ENCODE peak calls at places on chromosomes 3 and 15, in five cellular contexts. A, V, U, S and I are unnamed samples.

GRCh38 chr3:169984287-169984686 is 17.7 kb downstream of the SEC62 start:
- DNase-seq in V (no peak), A (no peak), U (no peak), S (no peak), I (no peak)

GRCh38 chr3:53169832-53170324 is 8.9 kb downstream of the PRKCD start:
- DNase-seq in A (peak), U (no peak), V (no peak), S (no peak), I (no peak)

GRCh38 chr3:33798113-33798417 is 365 bp upstream of the PDCD6IP start:
- DNase-seq in S (no peak), U (peak), A (no peak), V (no peak), I (no peak)

GRCh38 chr15:78716651-78717050 is 75.6 kb upstream of the CHRNB4 start:
- DNase-seq in U (no peak), V (no peak), A (no peak), S (peak), I (no peak)

GRCh38 chr3:196166741-196167140 is 44.5 kb downstream of the ZDHHC19 start:
- DNase-seq in S (no peak), U (no peak), A (no peak), V (no peak), I (no peak)

GRCh38 chr3:149342413-149343340 is 9.2 kb upstream of the TM4SF18 start:
- DNase-seq in U (no peak), S (peak), A (no peak), V (peak), I (no peak)

GRCh38 chr3:69321301-69321986 is 64.4 kb downstream of the FRMD4B start:
- DNase-seq in U (no peak), S (no peak), A (no peak), V (no peak), I (no peak)

GRCh38 chr3:22013641-22014040 is 262.6 kb upstream of the ZNF385D start:
- DNase-seq in U (no peak), S (no peak), V (no peak), A (no peak), I (no peak)

GRCh38 chr3:165895919-165896318 is 58.7 kb upstream of the BCHE start:
- DNase-seq in V (no peak), U (no peak), A (no peak), S (no peak), I (no peak)

GRCh38 chr3:53375019-53375418 is 27.7 kb upstream of the DCP1A start:
- DNase-seq in S (peak), A (peak), U (peak), V (peak), I (peak)

GRCh38 chr3:2883292-2883691 is 226.9 kb downstream of the IL5RA start:
- DNase-seq in U (no peak), A (no peak), V (no peak), S (no peak), I (no peak)

GRCh38 chr3:51946796-51947195 is 4.6 kb downstream of the PARP3 start:
- DNase-seq in V (no peak), S (no peak), U (no peak), A (no peak), I (no peak)

GRCh38 chr3:153372326-153372725 is 210.3 kb downstream of the RAP2B start:
- DNase-seq in V (peak), A (no peak), S (no peak), U (no peak), I (no peak)

GRCh38 chr3:65101450-65101849 is 413.6 kb upstream of the ADAMTS9 start:
- DNase-seq in S (no peak), V (peak), U (no peak), A (no peak), I (no peak)

GRCh38 chr3:136994772-136995516 is 37.2 kb downstream of the IL20RB start:
- DNase-seq in U (no peak), S (no peak), A (no peak), V (peak), I (no peak)

GRCh38 chr15:49645277-49645676 is 24.4 kb downstream of the DTWD1 start:
- DNase-seq in A (no peak), V (no peak), U (no peak), S (no peak), I (no peak)

GRCh38 chr3:9600597-9600996 is 47.0 kb upstream of the LHFPL4 start:
- DNase-seq in V (peak), S (peak), U (no peak), A (no peak), I (peak)

GRCh38 chr3:25478964-25479726 is 51.1 kb downstream of the RARB start:
- DNase-seq in V (no peak), U (no peak), S (no peak), A (no peak), I (no peak)

GRCh38 chr3:51282931-51283330 is 102.2 kb upstream of the MANF start:
- DNase-seq in U (no peak), S (no peak), V (no peak), A (no peak), I (no peak)

GRCh38 chr15:75170711-75171341 is 30.9 kb upstream of the C15orf39 start:
- DNase-seq in S (no peak), U (no peak), V (peak), A (no peak), I (no peak)